ENCODE peak calls at places on chromosomes 3 and 15, in five cellular contexts. H, Q, J, D and O are unnamed samples.

GRCh38 chr15:40008061-40008460 is 30.9 kb downstream of the SRP14 start:
- DNase-seq in H (no peak), Q (no peak), J (no peak), D (peak), O (no peak)

GRCh38 chr15:31471731-31472430 is 145.2 kb downstream of the KLF13 start:
- DNase-seq in H (no peak), Q (no peak), J (no peak), D (peak), O (peak)

GRCh38 chr15:69530234-69530633 is 77.6 kb downstream of the RPLP1 start:
- DNase-seq in H (no peak), Q (no peak), J (no peak), D (no peak), O (no peak)

GRCh38 chr3:44476181-44476599 is 1.3 kb downstream of the ZNF445 start:
- DNase-seq in H (no peak), Q (no peak), J (no peak), D (peak), O (no peak)

GRCh38 chr15:38684461-38685000 is 119.9 kb upstream of the RASGRP1 start:
- DNase-seq in H (no peak), Q (no peak), J (no peak), D (no peak), O (no peak)

GRCh38 chr15:88833196-88833595 is 30.0 kb downstream of the ACAN start:
- DNase-seq in H (no peak), Q (no peak), J (no peak), D (no peak), O (no peak)

GRCh38 chr3:23372296-23372695 is 169.2 kb downstream of the UBE2E2 start:
- DNase-seq in H (no peak), Q (no peak), J (no peak), D (no peak), O (no peak)

GRCh38 chr3:186211101-186211500 is 102.2 kb upstream of the ETV5 start:
- DNase-seq in H (no peak), Q (no peak), J (no peak), D (no peak), O (no peak)

GRCh38 chr3:188185717-188186236 is 31.8 kb downstream of the LPP start:
- DNase-seq in H (no peak), Q (peak), J (no peak), D (no peak), O (no peak)

GRCh38 chr3:192831111-192831644 is 86.5 kb downstream of the MB21D2 start:
- DNase-seq in H (no peak), Q (no peak), J (no peak), D (peak), O (no peak)

GRCh38 chr15:52093539-52094502 is 18.8 kb downstream of the BCL2L10 start:
- DNase-seq in H (peak), Q (no peak), J (no peak), D (peak), O (no peak)

GRCh38 chr3:49716691-49717538 is 2.6 kb downstream of the AMIGO3 start:
- DNase-seq in H (no peak), Q (no peak), J (peak), D (no peak), O (no peak)

DNA sequence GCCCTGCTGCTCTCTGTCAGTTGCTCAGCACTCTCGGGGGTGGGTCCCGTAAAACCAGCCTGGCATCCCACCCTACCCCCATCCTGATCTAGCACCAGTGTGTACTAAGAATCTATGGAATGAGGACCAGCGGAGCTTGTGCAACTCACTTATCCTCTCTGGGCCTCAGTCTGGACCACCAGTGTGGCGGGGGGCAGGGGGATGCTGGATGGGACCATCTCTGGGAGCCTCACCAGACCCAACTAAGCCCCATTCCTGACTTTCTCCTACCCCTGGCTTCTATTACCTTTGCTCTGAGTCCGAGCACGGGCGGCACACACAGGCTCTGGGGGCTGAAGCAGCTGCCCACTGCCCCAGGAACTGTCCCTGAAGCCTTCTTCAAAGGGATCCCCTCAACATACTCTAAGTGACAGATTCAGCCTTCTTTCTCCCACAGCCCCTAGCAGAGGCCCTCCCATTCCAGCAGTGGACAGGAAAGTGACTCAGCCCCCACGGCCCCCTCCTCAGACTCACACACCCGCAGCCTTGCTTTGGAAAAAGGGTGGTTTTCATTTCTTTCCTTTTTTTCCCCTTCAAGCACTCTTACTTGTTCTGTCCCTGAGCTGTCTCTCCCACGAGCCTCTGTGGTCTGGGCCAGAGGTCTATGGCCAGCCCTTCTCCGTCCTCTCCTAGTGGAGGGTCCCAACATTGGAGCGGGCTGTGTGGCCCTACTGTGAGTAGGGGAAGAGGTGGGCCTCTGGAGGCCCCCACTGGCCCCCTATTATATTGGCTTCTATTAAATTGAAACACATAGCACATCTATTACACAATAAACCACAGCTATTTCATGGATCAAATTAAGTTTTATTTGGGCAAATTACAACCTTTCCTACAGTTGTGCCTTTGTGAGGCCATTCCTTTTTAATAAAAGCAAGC is 100.3 kb downstream of the SMAD6 start:
- DNase-seq in H (no peak), Q (no peak), J (peak), D (peak), O (no peak)
- H3K4me3 ChIP-seq in H (no peak), Q (no peak), J (no peak), D (no peak), O (no peak)

GRCh38 chr15:100602064-100602821 is at the start of the genes ASB7 and LINS1:
- DNase-seq in H (peak), Q (peak), J (peak), D (peak), O (peak)
- TF ChIP-seq CTCF in H (no peak), Q (no peak), J (no peak), D (no peak), O (no peak)

GRCh38 chr3:152374260-152374990 is 105.7 kb downstream of the MBNL1 start:
- DNase-seq in H (peak), Q (no peak), J (no peak), D (no peak), O (no peak)

GRCh38 chr3:152376351-152377183 is 107.8 kb downstream of the MBNL1 start:
- DNase-seq in H (peak), Q (peak), J (no peak), D (peak), O (no peak)

GRCh38 chr3:152377184-152377570 is 108.4 kb downstream of the MBNL1 start:
- DNase-seq in H (no peak), Q (no peak), J (no peak), D (no peak), O (no peak)

GRCh38 chr3:152375546-152375945 is 106.8 kb downstream of the MBNL1 start:
- DNase-seq in H (peak), Q (no peak), J (no peak), D (peak), O (no peak)

GRCh38 chr3:152373379-152373778 is 104.7 kb downstream of the MBNL1 start:
- DNase-seq in H (no peak), Q (no peak), J (no peak), D (no peak), O (no peak)
- H3K4me3 ChIP-seq in H (no peak), Q (no peak), J (no peak), D (no peak), O (no peak)

GRCh38 chr3:81645248-81645647 is 116.2 kb downstream of the GBE1 start:
- DNase-seq in H (no peak), Q (no peak), J (no peak), D (no peak), O (no peak)

GRCh38 chr3:81638480-81638879 is 123.0 kb downstream of the GBE1 start:
- DNase-seq in H (no peak), Q (no peak), J (no peak), D (no peak), O (no peak)

DNA sequence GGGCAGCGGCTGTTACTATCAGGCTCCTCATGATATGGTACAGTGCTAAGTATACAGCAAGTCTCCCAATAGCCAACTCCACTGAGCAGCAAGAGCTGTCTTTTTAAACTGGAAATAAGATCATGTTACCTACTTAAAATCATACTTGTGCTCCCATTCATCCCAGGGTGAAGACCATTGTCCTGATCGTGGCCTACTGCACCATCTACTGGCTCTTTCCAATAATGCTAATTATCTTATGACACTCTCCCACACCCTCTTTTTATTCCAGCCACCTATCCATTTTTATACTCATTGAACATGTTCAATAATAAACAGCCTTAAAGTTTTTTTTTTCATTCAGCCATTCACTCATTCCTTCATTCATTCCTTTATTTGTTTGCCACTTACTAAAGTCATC is 117.7 kb downstream of the GBE1 start:
- DNase-seq in H (peak), Q (no peak), J (peak), D (peak), O (no peak)
- TF ChIP-seq CTCF in H (peak), Q (peak), J (peak), D (peak), O (peak)

GRCh38 chr15:71691700-71692417 is 118.5 kb upstream of the NR2E3 start:
- DNase-seq in H (no peak), Q (no peak), J (no peak), D (peak), O (peak)
- H3K4me3 ChIP-seq in H (no peak), Q (no peak), J (no peak), D (no peak), O (peak)

DNA sequence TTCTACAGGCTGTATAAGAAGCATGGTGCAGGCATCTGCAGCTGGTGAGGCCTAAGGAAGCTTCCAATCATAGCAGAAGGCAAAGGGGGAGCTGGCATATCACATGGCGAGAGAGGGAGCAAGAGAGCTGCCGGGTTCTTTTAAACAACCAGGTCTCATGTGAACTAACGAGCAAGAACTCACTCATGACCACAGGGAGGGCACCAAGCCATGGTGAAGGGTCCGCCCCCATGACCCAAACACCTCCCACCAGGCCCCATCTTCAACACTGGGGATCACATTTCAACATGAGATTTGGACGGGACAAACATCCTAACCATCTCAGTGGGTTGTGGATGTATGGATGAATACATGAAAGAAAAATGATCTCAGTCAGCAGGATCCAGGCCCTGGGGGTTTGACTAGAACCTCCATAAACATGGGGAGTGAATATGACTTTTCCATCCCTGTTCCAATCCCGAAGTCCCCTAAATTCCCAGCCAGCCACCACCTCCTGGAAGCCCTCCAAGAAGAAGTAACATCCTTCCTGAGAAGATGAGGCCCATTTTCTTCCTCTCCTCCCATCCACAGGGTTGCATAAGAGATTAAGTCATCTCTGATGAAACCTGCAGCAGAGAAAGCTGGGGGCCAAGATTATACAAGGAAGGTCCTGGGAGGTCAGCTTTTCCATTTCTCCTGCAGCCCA is 9.5 kb downstream of the CAV3 start:
- DNase-seq in H (peak), Q (no peak), J (no peak), D (peak), O (no peak)
- TF ChIP-seq CTCF in H (no peak), Q (no peak), J (no peak), D (no peak), O (no peak)

DNA sequence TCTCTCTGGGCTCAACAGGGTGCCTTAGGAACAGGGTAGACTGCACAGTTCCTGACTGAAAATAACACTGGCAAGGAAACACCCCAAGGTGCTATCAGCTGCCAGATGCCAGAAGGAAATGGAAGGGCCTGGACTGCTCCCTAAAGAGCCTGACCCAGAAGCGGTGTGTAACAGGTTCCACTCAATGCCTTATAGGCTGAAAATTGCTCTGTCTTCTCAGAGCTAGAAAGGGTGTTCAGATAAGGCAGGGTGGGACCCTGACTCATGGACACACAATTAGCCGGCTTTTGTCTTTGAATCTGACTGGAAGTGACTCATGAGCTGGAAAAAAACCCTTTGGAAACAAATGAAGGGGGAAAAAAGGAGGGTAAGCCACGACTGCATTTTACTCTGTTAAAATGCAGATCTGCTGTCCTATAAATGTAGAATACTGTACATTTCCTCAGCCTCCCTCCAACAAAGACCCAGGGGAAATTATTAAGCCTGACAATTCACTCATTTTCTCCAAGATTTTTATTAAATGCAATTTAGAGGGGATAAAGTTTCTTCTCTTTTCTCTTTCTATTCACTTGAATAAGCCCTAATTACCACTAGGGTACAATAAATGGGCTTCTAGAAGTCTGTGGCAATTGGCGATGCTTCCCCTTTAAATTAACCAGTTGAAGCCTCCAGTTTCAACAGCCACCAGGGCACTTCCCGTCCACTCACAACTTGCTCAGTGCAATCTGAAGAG is 160.2 kb upstream of the TBL1XR1 start:
- DNase-seq in H (peak), Q (no peak), J (peak), D (peak), O (peak)
- H3K4me3 ChIP-seq in H (peak), Q (peak), J (no peak), D (no peak), O (peak)